ENCODE peak calls at places on chromosomes 5 and 9, in ten cellular contexts. D, F, P, Z, L, K, S, N, I and G are unnamed samples.

GRCh38 chr9:13444272-13444608 is 164.7 kb upstream of the MPDZ start:
- DNase-seq in D (no peak), F (no peak), P (no peak), Z (no peak), L (no peak), K (no peak), S (no peak), N (no peak), I (no peak), G (no peak)

GRCh38 chr5:10563940-10564837 is at the start of gene ANKRD33B:
- DNase-seq in D (no peak), F (peak), P (no peak), Z (peak), L (peak), K (peak), S (peak), N (peak), I (no peak), G (no peak)

GRCh38 chr9:20262611-20263010 is 359.7 kb downstream of the MLLT3 start:
- DNase-seq in D (no peak), F (no peak), P (no peak), Z (no peak), L (no peak), K (no peak), S (no peak), N (no peak), I (no peak), G (no peak)

GRCh38 chr5:171121638-171122037 is 187.4 kb upstream of the TLX3 start:
- DNase-seq in D (no peak), F (no peak), P (no peak), Z (no peak), L (no peak), K (no peak), S (no peak), N (no peak), I (no peak), G (no peak)

GRCh38 chr5:1214163-1214935 is 10.8 kb upstream of the SLC6A18 start:
- DNase-seq in D (no peak), F (no peak), P (no peak), Z (no peak), L (no peak), K (no peak), S (no peak), N (no peak), I (no peak), G (no peak)

GRCh38 chr5:1324301-1324700 is 20.6 kb downstream of the CLPTM1L start:
- DNase-seq in D (no peak), F (no peak), P (no peak), Z (no peak), L (no peak), K (no peak), S (no peak), N (no peak), I (no peak), G (no peak)

GRCh38 chr5:41161271-41161670 is 52.1 kb downstream of the C6 start:
- DNase-seq in D (no peak), F (no peak), P (no peak), Z (no peak), L (no peak), K (no peak), S (no peak), N (no peak), I (peak), G (no peak)

GRCh38 chr5:145497041-145497440 is 338.1 kb downstream of the PRELID2 start:
- DNase-seq in D (no peak), F (no peak), P (no peak), Z (no peak), L (no peak), K (no peak), S (no peak), N (no peak), I (no peak), G (no peak)

GRCh38 chr5:115289104-115289503 is 7.3 kb downstream of the CCDC112 start:
- DNase-seq in D (no peak), F (no peak), P (no peak), Z (no peak), L (no peak), K (no peak), S (no peak), N (no peak), I (no peak), G (no peak)

GRCh38 chr5:612498-613424 is 621 bp downstream of the CEP72 start:
- DNase-seq in D (no peak), F (no peak), P (no peak), Z (peak), L (peak), K (peak), S (no peak), N (no peak), I (no peak), G (no peak)

GRCh38 chr5:132479073-132479811 is 11.3 kb downstream of the IRF1 start:
- DNase-seq in D (no peak), F (no peak), P (no peak), Z (no peak), L (no peak), K (no peak), S (no peak), N (peak), I (no peak), G (no peak)

GRCh38 chr5:107218457-107219193 is 452.1 kb downstream of the EFNA5 start:
- DNase-seq in D (peak), F (no peak), P (peak), Z (no peak), L (no peak), K (no peak), S (no peak), N (no peak), I (no peak), G (no peak)

GRCh38 chr9:104386425-104387069 is 117.5 kb upstream of the OR13F1 start:
- DNase-seq in D (no peak), F (peak), P (peak), Z (peak), L (no peak), K (no peak), S (no peak), N (peak), I (no peak), G (peak)

GRCh38 chr5:150573867-150574817 is 66.2 kb downstream of the NDST1 start:
- DNase-seq in D (no peak), F (no peak), P (no peak), Z (no peak), L (no peak), K (no peak), S (peak), N (no peak), I (no peak), G (no peak)
- TF ChIP-seq CTCF in D (peak), F (peak), P (no peak), Z (peak), L (no peak), K (peak), S (peak), N (no peak), I (no peak), G (peak)

DNA sequence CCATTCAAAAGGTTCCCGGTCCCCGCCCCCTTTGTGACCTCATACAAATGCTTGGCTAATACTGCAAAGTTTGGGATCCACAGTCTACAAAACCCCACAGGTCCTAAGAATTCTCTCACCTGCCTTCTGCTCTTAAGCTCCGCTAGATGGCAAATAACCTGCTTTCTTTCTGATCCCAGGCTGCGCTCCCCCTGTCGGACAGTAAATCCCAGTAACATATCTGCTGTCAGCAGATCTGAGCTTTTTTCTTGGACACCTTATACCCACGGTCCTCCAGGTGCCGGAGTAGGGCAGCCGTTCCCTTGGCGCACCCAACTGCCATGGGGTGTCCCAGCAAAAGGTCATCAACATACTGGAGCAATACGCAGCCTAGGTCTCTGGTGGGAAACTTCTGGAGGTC is 39.0 kb upstream of the PPP1R26 start:
- DNase-seq in D (no peak), F (no peak), P (no peak), Z (no peak), L (no peak), K (no peak), S (no peak), N (no peak), I (no peak), G (no peak)
- H3K4me3 ChIP-seq in D (no peak), F (no peak), P (no peak), Z (no peak), L (no peak), K (no peak), S (peak), N (no peak), I (no peak), G (no peak)

GRCh38 chr5:176405656-176406435 is 10.5 kb downstream of the CLTB start:
- DNase-seq in D (no peak), F (peak), P (no peak), Z (no peak), L (peak), K (no peak), S (peak), N (no peak), I (no peak), G (no peak)
- TF ChIP-seq CTCF in D (no peak), F (no peak), P (peak), Z (no peak), L (no peak), K (peak), S (peak), N (no peak), I (no peak), G (no peak)

DNA sequence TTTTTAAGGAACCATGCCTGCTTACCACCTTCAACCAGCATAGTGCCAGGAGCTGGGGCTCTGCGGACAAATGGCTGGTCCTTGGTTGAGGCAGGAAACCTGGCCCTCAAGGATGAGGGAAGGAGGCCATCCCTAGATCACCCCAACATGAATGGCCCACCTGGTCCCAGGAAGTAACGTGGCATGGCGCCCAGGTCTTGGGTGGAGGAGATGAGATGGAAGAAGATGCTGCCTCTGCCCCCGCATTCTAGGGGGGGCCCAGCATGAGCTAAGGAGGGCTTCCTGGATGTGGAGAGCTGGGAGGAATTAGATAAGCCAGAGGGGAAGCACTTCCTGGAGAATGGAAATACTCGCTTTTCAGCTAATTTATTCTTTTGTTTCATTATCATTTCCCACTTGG is 95.0 kb downstream of the DAB2IP start:
- DNase-seq in D (no peak), F (no peak), P (no peak), Z (no peak), L (no peak), K (no peak), S (no peak), N (no peak), I (no peak), G (no peak)
- H3K4me3 ChIP-seq in D (no peak), F (no peak), P (no peak), Z (no peak), L (no peak), K (no peak), S (no peak), N (no peak), I (no peak), G (no peak)